ENCODE peak calls at places on chromosomes 3 and 15, in four cellular contexts. One of them, this sample, is unnamed. For H3K4me1, the result is how much of the 10 kb centered on the place peaks cover.

GRCh38 chr3:65857327-65857726 is 181.4 kb downstream of the MAGI1 start:
- DNase-seq in heart left ventricle: no peak
- DNase-seq in right lobe of liver: no peak
- DNase-seq in PC-3: no peak
- DNase-seq in this sample: no peak

GRCh38 chr3:108296239-108296638 is at the start of gene HHLA2:
- DNase-seq in PC-3: peak
- DNase-seq in right lobe of liver: no peak
- DNase-seq in heart left ventricle: no peak
- DNase-seq in this sample: no peak

GRCh38 chr3:159789742-159790635 is 198.6 kb upstream of the IL12A start:
- DNase-seq in PC-3: no peak
- DNase-seq in heart left ventricle: no peak
- DNase-seq in right lobe of liver: no peak
- DNase-seq in this sample: no peak

GRCh38 chr15:29550834-29551465 is 271.3 kb downstream of the TJP1 start:
- DNase-seq in right lobe of liver: no peak
- DNase-seq in heart left ventricle: no peak
- DNase-seq in PC-3: no peak
- DNase-seq in this sample: no peak

GRCh38 chr15:29822100-29822684 is at the start of gene TJP1:
- DNase-seq in heart left ventricle: peak
- DNase-seq in PC-3: peak
- DNase-seq in right lobe of liver: peak
- DNase-seq in this sample: peak

GRCh38 chr3:142276780-142277179 is 51.4 kb upstream of the GK5 start:
- DNase-seq in heart left ventricle: no peak
- DNase-seq in right lobe of liver: no peak
- DNase-seq in PC-3: no peak
- DNase-seq in this sample: no peak

GRCh38 chr3:129441215-129441614 is 1.2 kb downstream of the IFT122 start:
- DNase-seq in right lobe of liver: no peak
- DNase-seq in heart left ventricle: no peak
- DNase-seq in PC-3: no peak
- DNase-seq in this sample: no peak

GRCh38 chr3:13544293-13544831 is 4.6 kb upstream of the FBLN2 start:
- DNase-seq in right lobe of liver: no peak
- DNase-seq in heart left ventricle: no peak
- DNase-seq in PC-3: no peak
- DNase-seq in this sample: no peak

GRCh38 chr3:184157206-184157605 is 2.0 kb downstream of the DVL3 start:
- DNase-seq in PC-3: no peak
- DNase-seq in right lobe of liver: no peak
- DNase-seq in heart left ventricle: no peak
- DNase-seq in this sample: no peak

GRCh38 chr3:130827486-130827885 is 66.4 kb upstream of the ATP2C1 start:
- DNase-seq in heart left ventricle: no peak
- DNase-seq in right lobe of liver: no peak
- DNase-seq in PC-3: no peak
- DNase-seq in this sample: no peak

GRCh38 chr3:14780927-14781507 is 37.7 kb upstream of the FGD5 start:
- DNase-seq in PC-3: peak
- DNase-seq in right lobe of liver: peak
- DNase-seq in heart left ventricle: peak
- DNase-seq in this sample: peak

GRCh38 chr3:25804676-25805075 is 14.8 kb downstream of the OXSM start:
- DNase-seq in right lobe of liver: no peak
- DNase-seq in PC-3: no peak
- DNase-seq in heart left ventricle: no peak
- DNase-seq in this sample: no peak

GRCh38 chr15:74120426-74120825 is 10.0 kb upstream of the ISLR2 start:
- DNase-seq in heart left ventricle: no peak
- DNase-seq in PC-3: no peak
- DNase-seq in right lobe of liver: no peak
- DNase-seq in this sample: no peak
- H3K4me1 ChIP-seq in heart left ventricle: under half
- H3K4me1 ChIP-seq in PC-3: under half
- H3K4me1 ChIP-seq in right lobe of liver: under half
- H3K4me1 ChIP-seq in this sample: under half

GRCh38 chr15:39736646-39737550 is 45.7 kb downstream of the FSIP1 start:
- DNase-seq in right lobe of liver: no peak
- DNase-seq in PC-3: no peak
- DNase-seq in heart left ventricle: peak
- DNase-seq in this sample: no peak
- H3K4me1 ChIP-seq in right lobe of liver: under half
- H3K4me1 ChIP-seq in PC-3: under half
- H3K4me1 ChIP-seq in heart left ventricle: under half
- H3K4me1 ChIP-seq in this sample: under half

DNA sequence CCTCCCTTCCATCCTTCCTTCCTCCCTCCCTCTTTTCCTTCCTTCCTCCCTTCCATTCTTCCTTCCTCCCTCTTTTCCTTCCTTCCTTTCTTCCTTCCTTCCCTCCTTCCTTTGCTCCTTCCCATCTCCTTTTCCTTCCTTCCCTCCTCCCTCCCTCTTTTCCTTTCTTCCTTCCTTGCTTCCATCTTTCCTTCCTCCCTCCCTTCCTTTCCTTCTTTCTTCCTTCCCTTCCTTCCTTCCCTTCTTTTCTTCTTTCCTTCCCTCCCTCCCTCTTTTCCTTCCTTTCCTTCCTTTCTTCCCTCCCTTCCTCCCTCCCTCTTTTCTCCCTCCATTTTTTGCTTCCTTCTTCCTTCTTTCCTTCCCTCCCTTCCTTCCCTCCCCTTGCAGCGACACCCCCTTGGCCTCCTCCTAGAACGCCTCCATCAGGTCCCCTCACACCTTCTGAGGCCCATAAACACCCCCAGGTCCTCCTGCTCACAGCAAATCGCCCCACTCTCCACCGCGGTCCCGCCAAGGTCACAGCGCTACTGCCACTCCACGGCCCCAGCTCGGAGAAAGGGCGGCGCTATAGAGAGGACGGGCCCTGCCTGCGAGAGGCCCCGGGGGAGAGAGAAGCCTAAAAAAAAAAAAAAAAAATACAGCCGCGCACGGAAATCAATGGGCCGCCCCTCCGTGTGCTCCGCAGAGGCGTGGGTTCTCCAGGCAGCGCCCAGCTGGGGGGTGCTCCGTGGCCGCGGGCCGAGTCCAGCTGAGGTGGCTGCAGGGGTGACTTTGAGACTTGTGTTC is 328.2 kb downstream of the OCA2 start:
- DNase-seq in right lobe of liver: no peak
- DNase-seq in heart left ventricle: no peak
- DNase-seq in PC-3: no peak
- DNase-seq in this sample: no peak
- H3K4me1 ChIP-seq in right lobe of liver: under half
- H3K4me1 ChIP-seq in heart left ventricle: under half
- H3K4me1 ChIP-seq in PC-3: under half
- H3K4me1 ChIP-seq in this sample: under half

GRCh38 chr15:38259134-38259533 is 6.5 kb downstream of the SPRED1 start:
- DNase-seq in right lobe of liver: no peak
- DNase-seq in heart left ventricle: no peak
- DNase-seq in PC-3: no peak
- DNase-seq in this sample: no peak
- H3K4me1 ChIP-seq in right lobe of liver: under half
- H3K4me1 ChIP-seq in heart left ventricle: under half
- H3K4me1 ChIP-seq in PC-3: under half
- H3K4me1 ChIP-seq in this sample: under half

GRCh38 chr3:42163622-42164244 is 72.6 kb downstream of the TRAK1 start:
- DNase-seq in heart left ventricle: no peak
- DNase-seq in right lobe of liver: no peak
- DNase-seq in PC-3: no peak
- DNase-seq in this sample: no peak
- H3K4me1 ChIP-seq in heart left ventricle: half or more
- H3K4me1 ChIP-seq in right lobe of liver: under half
- H3K4me1 ChIP-seq in PC-3: half or more
- H3K4me1 ChIP-seq in this sample: under half

This sample was measured in tibial artery.